ENCODE peak calls at places on chromosomes 6 and 20, in four cellular contexts. C, W, N and E are unnamed samples.
A peak's percentile ranks its signal among the peaks of the same experiment; 100 is the strongest.

GRCh38 chr6:88166493-88166900 is 350 bp upstream of the CNR1 start:
- DNase-seq in W (no peak), N (peak; percentile 59), C (no peak), E (no peak)

GRCh38 chr20:51412991-51413471 is 129.5 kb downstream of the NFATC2 start:
- DNase-seq in N (no peak), C (no peak), W (no peak), E (no peak)

GRCh38 chr6:57162516-57162915 is 9.6 kb upstream of the BAG2 start:
- DNase-seq in N (no peak), C (no peak), W (peak; percentile 19), E (no peak)

GRCh38 chr6:134826889-134827737 is 122.8 kb downstream of the ALDH8A1 start:
- DNase-seq in C (peak; percentile 58), N (no peak), W (peak; percentile 81), E (peak; percentile 81)

GRCh38 chr20:49790077-49790798 is 22.4 kb upstream of the SLC9A8 start:
- DNase-seq in C (peak; percentile 41), W (peak; percentile 89), N (no peak), E (no peak)

GRCh38 chr6:43768983-43769525 is 957 bp upstream of the VEGFA start:
- DNase-seq in C (peak; percentile 65), N (no peak), W (peak; percentile 91), E (no peak)

GRCh38 chr20:38172344-38172743 is 7.3 kb upstream of the TGM2 start:
- DNase-seq in C (no peak), W (peak; percentile 59), N (no peak), E (no peak)

GRCh38 chr6:142289687-142290086 is 12.1 kb upstream of the ADGRG6 start:
- DNase-seq in C (no peak), W (no peak), N (no peak), E (no peak)

GRCh38 chr20:33653900-33654596 is 8.1 kb upstream of the C20orf144 start:
- DNase-seq in C (no peak), N (no peak), W (no peak), E (no peak)

GRCh38 chr20:10987651-10988383 is 314.0 kb upstream of the JAG1 start:
- DNase-seq in C (no peak), N (no peak), W (peak; percentile 41), E (peak; percentile 98)

GRCh38 chr20:44586986-44587980 is 4.9 kb downstream of the PKIG start:
- DNase-seq in N (peak; percentile 35), W (peak; percentile 50), C (no peak), E (no peak)

GRCh38 chr6:161949531-161949930 is 675.7 kb upstream of the AGPAT4 start:
- DNase-seq in C (no peak), W (no peak), N (no peak), E (peak; percentile 3)

GRCh38 chr6:4603291-4603690 is 172.9 kb upstream of the CDYL start:
- DNase-seq in N (peak; percentile 19), C (no peak), W (peak; percentile 67), E (peak; percentile 97)

GRCh38 chr6:122116105-122116504 is 283.3 kb upstream of the HSF2 start:
- DNase-seq in C (no peak), N (no peak), W (no peak), E (no peak)

GRCh38 chr20:62980380-62980960 is 26.3 kb downstream of the BHLHE23 start:
- DNase-seq in W (no peak), N (no peak), C (no peak), E (no peak)

GRCh38 chr6:44696099-44696498 is 308.6 kb downstream of the CDC5L start:
- DNase-seq in W (peak; percentile 6), N (no peak), C (no peak), E (no peak)

GRCh38 chr20:62238569-62239277 is 402 bp downstream of the OSBPL2 start:
- DNase-seq in N (peak; percentile 34), W (no peak), C (no peak), E (no peak)

GRCh38 chr20:33840759-33841438 is 29.8 kb downstream of the CHMP4B start:
- DNase-seq in N (no peak), C (no peak), W (no peak), E (no peak)

GRCh38 chr6:132867055-132867454 is 52.7 kb downstream of the RPS12 start:
- DNase-seq in W (peak; percentile 15), N (no peak), C (no peak), E (no peak)

GRCh38 chr6:42197574-42198362 is 3.0 kb upstream of the GUCA1B start:
- DNase-seq in C (no peak), N (no peak), W (peak; percentile 90), E (no peak)

GRCh38 chr6:903746-904145 is 210.8 kb upstream of the EXOC2 start:
- DNase-seq in N (no peak), C (no peak), W (peak; percentile 36), E (peak; percentile 7)

GRCh38 chr20:24206995-24207394 is 218.4 kb upstream of the GGTLC1 start:
- DNase-seq in N (no peak), C (no peak), W (no peak), E (no peak)

GRCh38 chr6:88166901-88167624 is 916 bp upstream of the CNR1 start:
- DNase-seq in C (no peak), W (no peak), N (peak; percentile 64), E (no peak)

GRCh38 chr6:3526962-3527796 is 70.3 kb upstream of the SLC22A23 start:
- DNase-seq in C (no peak), W (peak; percentile 5), N (no peak), E (peak; percentile 90)

GRCh38 chr6:167435209-167435728 is 110.4 kb downstream of the TTLL2 start:
- DNase-seq in N (no peak), W (no peak), C (no peak), E (no peak)

GRCh38 chr20:62025832-62026563 is 39.7 kb downstream of the TAF4 start:
- DNase-seq in W (peak; percentile 74), N (no peak), C (peak; percentile 44), E (no peak)

GRCh38 chr20:1804554-1804956 is 90.7 kb upstream of the SIRPA start:
- DNase-seq in N (peak; percentile 15), C (no peak), W (no peak), E (no peak)

DNA sequence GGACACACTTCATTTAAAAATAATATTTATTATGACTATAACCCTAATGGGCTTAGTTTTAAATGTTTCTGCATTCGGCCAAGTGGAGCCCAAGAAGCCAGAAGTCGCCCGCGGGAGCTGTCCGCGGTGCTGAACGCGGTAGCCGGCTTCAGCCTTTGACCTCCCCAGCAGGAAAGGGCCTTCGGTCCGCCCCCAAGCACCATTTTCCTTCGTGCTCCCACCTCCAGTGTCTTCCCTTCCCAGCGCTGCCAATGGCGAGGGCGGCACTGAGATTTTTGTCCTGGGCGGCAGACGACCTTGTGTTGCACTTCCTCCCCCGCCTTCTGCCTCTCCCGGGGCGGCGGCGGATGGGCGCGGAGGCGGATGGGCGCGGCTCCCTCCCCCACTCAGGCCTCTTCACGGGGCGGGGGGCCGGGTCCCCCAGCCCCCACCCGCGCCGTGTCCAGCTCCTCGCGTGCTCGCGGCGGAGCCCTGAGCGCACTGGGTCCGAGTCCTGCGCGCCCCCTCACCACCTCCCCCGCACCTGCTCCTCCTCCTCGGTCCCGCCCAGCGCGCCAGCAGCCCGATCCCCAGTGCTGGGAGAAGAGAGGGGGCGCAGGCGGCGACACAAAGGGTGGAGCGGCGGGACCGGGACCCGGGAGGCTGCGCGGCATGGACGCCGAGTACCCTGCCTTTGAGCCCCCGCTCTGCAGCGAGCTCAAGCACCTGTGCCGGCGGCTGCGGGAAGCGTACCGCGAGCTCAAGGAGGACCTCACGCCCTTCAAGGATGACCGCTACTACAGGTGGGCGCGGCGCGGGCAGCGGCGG is 23.6 kb upstream of the TMEM181 start:
- DNase-seq in W (peak; percentile 65), N (peak; percentile 32), C (peak; percentile 75), E (peak; percentile 10)
- H3K27ac ChIP-seq in W (no peak overlapping the region), N (no peak overlapping the region), C (no peak overlapping the region), E (no peak overlapping the region)

DNA sequence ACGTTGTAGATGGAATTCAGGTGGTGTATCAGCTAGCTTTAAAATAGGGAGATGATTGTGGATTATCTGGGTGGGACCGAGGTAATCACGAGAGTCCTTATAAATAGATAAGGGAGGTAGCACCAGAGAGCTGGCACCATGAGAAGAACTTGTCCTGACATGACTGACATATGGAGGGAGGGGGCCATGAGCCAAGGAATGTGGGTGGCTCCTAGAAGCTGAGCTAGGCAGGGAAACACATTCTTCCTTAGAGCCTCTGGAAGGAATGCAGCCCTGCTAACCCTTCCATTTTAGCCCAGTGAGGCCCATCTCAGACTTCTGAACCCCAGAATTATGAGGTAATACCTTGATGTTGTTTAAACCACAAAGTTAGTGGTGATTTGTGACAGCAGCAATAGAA is 321.1 kb upstream of the SULF2 start:
- DNase-seq in W (no peak), C (no peak), N (no peak), E (no peak)
- H3K4me1 ChIP-seq in W (no peaks in the 10 kb centered on the region), C (no peaks in the 10 kb centered on the region), N (no peaks in the 10 kb centered on the region), E (no peaks in the 10 kb centered on the region)

GRCh38 chr6:20952605-20953004 is 418.3 kb downstream of the CDKAL1 start:
- DNase-seq in W (peak; percentile 83), C (no peak), N (no peak), E (peak; percentile 85)

GRCh38 chr6:20955751-20956150 is 421.5 kb downstream of the CDKAL1 start:
- DNase-seq in C (no peak), W (no peak), N (no peak), E (no peak)

GRCh38 chr6:20948531-20948930 is 414.3 kb downstream of the CDKAL1 start:
- DNase-seq in N (no peak), C (no peak), W (no peak), E (no peak)

GRCh38 chr6:20954325-20954724 is 420.1 kb downstream of the CDKAL1 start:
- DNase-seq in W (no peak), C (no peak), N (no peak), E (no peak)

DNA sequence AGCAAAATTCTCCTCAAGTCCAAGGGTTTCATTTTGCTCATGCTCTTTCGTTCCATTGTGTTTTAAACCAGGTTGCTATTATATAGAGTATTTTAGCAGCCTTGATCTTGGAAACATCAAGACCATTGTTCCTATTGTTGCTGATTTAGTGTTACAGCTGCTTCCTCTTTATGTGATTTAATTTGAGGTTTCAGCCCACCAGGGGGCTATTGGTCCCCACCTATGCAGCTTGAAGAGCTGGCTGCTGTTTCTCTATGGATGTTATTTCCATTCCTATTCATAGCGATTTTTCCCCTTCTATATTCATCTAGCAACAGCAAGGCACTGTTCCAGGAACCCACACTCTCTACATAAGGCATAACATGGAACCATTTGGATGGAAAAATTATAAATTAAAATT is 418.8 kb downstream of the CDKAL1 start:
- DNase-seq in C (no peak), W (no peak), N (no peak), E (no peak)
- H3K27ac ChIP-seq in C (no peak overlapping the region), W (no peak overlapping the region), N (no peak overlapping the region), E (peak overlapping the region; percentile 15)

DNA sequence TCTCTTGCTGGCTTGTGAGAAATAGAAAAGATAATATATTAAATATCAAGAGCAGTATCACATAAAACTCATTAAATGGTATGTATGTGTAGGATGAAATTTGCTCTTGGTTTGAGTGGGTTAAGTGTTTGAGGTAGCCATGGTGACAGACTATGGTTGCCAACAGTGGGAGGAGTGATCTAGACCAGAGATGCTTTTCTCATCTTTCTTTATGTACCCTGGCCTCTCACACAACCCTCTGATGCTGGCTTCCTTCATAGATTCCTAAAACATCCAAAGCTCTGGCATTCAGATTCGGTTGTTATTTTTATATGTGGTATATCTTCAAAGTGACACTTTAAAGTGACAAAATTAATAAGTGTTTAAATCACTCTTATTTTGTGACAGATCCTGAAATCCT is 9.0 kb upstream of the MLIP start:
- DNase-seq in C (no peak), W (no peak), N (no peak), E (no peak)
- H3K4me1 ChIP-seq in C (peaks cover 1% of the 10 kb centered on the region), W (no peaks in the 10 kb centered on the region), N (no peaks in the 10 kb centered on the region), E (no peaks in the 10 kb centered on the region)

GRCh38 chr6:160088774-160089533 is 32.7 kb upstream of the SLC22A1 start:
- DNase-seq in W (no peak), N (no peak), C (no peak), E (no peak)
- H3K27ac ChIP-seq in W (no peak overlapping the region), N (peak overlapping the region; percentile 11), C (no peak overlapping the region), E (no peak overlapping the region)

GRCh38 chr6:25014375-25014774 is 78.6 kb upstream of the RIPOR2 start:
- DNase-seq in W (no peak), C (no peak), N (no peak), E (no peak)
- H3K4me1 ChIP-seq in W (peaks cover 23% of the 10 kb centered on the region), C (no peaks in the 10 kb centered on the region), N (no peaks in the 10 kb centered on the region), E (peaks cover 5% of the 10 kb centered on the region)